ENCODE peak calls at places on chromosomes 11 and 22, in nine cellular contexts. Y is CD4-positive, CD25-positive, alpha-beta regulatory T cell; B is testis; S is pancreas; V is adrenal gland; P is tibial nerve; D is neural progenitor cell; I is IMR-90; Z is aorta. L is an unnamed sample.

GRCh38 chr11:96154802-96155520 is 188.0 kb downstream of the MAML2 start:
- DNase-seq in Y (no peak), B (peak; percentile 52), S (no peak), V (no peak), P (no peak), D (no peak), I (peak; percentile 80), Z (no peak), L (no peak)

GRCh38 chr22:37244114-37244921 is at the start of gene RAC2:
- DNase-seq in Y (peak; percentile 81), B (peak; percentile 50), S (no peak), V (peak; percentile 50), P (no peak), D (peak; percentile 47), I (peak; percentile 57), Z (peak; percentile 83), L (peak; percentile 41)

GRCh38 chr22:37690901-37691504 is 4.9 kb downstream of the NOL12 start:
- DNase-seq in Y (no peak), B (no peak), S (no peak), V (peak; percentile 83), P (no peak), D (no peak), I (no peak), Z (no peak), L (peak; percentile 74)

GRCh38 chr11:87529486-87529885 is 491.8 kb downstream of the TMEM135 start:
- DNase-seq in Y (no peak), B (no peak), S (no peak), V (no peak), P (no peak), D (no peak), I (no peak), Z (no peak), L (no peak)

GRCh38 chr11:69465236-69466000 is 16.0 kb upstream of the LINC01488 start:
- DNase-seq in Y (no peak), B (no peak), S (peak; percentile 69), V (no peak), P (no peak), D (no peak), I (no peak), Z (peak; percentile 68), L (no peak)

GRCh38 chr11:61787928-61788491 is 4.4 kb downstream of the TMEM258 start:
- DNase-seq in Y (no peak), B (peak; percentile 72), S (no peak), V (no peak), P (no peak), D (peak; percentile 79), I (peak; percentile 61), Z (no peak), L (no peak)

GRCh38 chr11:17776213-17776875 is 41.8 kb downstream of the KCNC1 start:
- DNase-seq in Y (no peak), B (no peak), S (no peak), V (no peak), P (no peak), D (no peak), I (no peak), Z (peak; percentile 53), L (no peak)

GRCh38 chr22:44941176-44941575 is 68.6 kb downstream of the PHF21B start:
- DNase-seq in Y (no peak), B (no peak), S (peak; percentile 45), V (no peak), P (no peak), D (peak; percentile 63), I (no peak), Z (no peak), L (no peak)

GRCh38 chr11:13897606-13898276 is 64.8 kb upstream of the SPON1 start:
- DNase-seq in Y (no peak), B (no peak), S (no peak), V (no peak), P (no peak), D (no peak), I (no peak), Z (no peak), L (no peak)

GRCh38 chr11:12005476-12005875 is 3.0 kb downstream of the DKK3 start:
- DNase-seq in Y (no peak), B (no peak), S (no peak), V (no peak), P (no peak), D (no peak), I (peak; percentile 89), Z (no peak), L (no peak)

GRCh38 chr11:19842505-19842904 is 129.9 kb downstream of the NAV2 start:
- DNase-seq in Y (no peak), B (no peak), S (no peak), V (no peak), P (no peak), D (no peak), I (no peak), Z (no peak), L (no peak)

GRCh38 chr22:44453441-44454112 is 44.5 kb downstream of the RTL6 start:
- DNase-seq in Y (no peak), B (peak; percentile 6), S (no peak), V (no peak), P (no peak), D (no peak), I (no peak), Z (no peak), L (no peak)

GRCh38 chr11:123187670-123188507 is 7.2 kb downstream of the CLMP start:
- DNase-seq in Y (no peak), B (no peak), S (no peak), V (no peak), P (no peak), D (peak; percentile 47), I (peak; percentile 63), Z (no peak), L (no peak)

GRCh38 chr11:45384711-45385241 is 98.6 kb upstream of the SYT13 start:
- DNase-seq in Y (no peak), B (no peak), S (no peak), V (no peak), P (no peak), D (peak; percentile 42), I (no peak), Z (peak; percentile 53), L (no peak)

GRCh38 chr11:18791175-18792065 is at the start of gene PTPN5:
- DNase-seq in Y (no peak), B (peak; percentile 42), S (peak; percentile 64), V (no peak), P (no peak), D (peak; percentile 83), I (no peak), Z (no peak), L (no peak)

GRCh38 chr11:65593518-65594414 is 1.8 kb downstream of the KCNK7 start:
- DNase-seq in Y (peak; percentile 28), B (peak; percentile 57), S (peak; percentile 75), V (no peak), P (no peak), D (peak; percentile 73), I (no peak), Z (peak; percentile 83), L (peak; percentile 84)

GRCh38 chr11:46362146-46363030 is 15.1 kb downstream of the DGKZ start:
- DNase-seq in Y (no peak), B (no peak), S (peak; percentile 81), V (no peak), P (no peak), D (no peak), I (no peak), Z (no peak), L (peak; percentile 41)

GRCh38 chr22:50684986-50685385 is 12.4 kb downstream of the SHANK3 start:
- DNase-seq in Y (no peak), B (peak; percentile 7), S (no peak), V (no peak), P (no peak), D (peak; percentile 1), I (peak; percentile 39), Z (peak; percentile 69), L (no peak)

GRCh38 chr11:44955019-44955738 is 4.5 kb upstream of the TP53I11 start:
- DNase-seq in Y (no peak), B (peak; percentile 31), S (no peak), V (peak; percentile 72), P (no peak), D (no peak), I (peak; percentile 92), Z (no peak), L (peak; percentile 55)

GRCh38 chr11:131154329-131154728 is 216.1 kb upstream of the NTM start:
- DNase-seq in Y (no peak), B (no peak), S (no peak), V (no peak), P (no peak), D (peak; percentile 13), I (no peak), Z (no peak), L (no peak)

GRCh38 chr11:66639066-66639813 is 737 bp downstream of the RBM4 start:
- DNase-seq in Y (peak; percentile 56), B (peak; percentile 58), S (no peak), V (peak; percentile 42), P (no peak), D (no peak), I (peak; percentile 42), Z (peak; percentile 78), L (no peak)
- H3K36me3 ChIP-seq in Y (peaks cover 45% of the 10 kb centered on the region), B (no peaks in the 10 kb centered on the region), S (peaks cover 16% of the 10 kb centered on the region), V (peaks cover 39% of the 10 kb centered on the region), P (peaks cover 20% of the 10 kb centered on the region), D (peaks cover 25% of the 10 kb centered on the region), I (peaks cover 25% of the 10 kb centered on the region), Z (peaks cover 8% of the 10 kb centered on the region), L (peaks cover 18% of the 10 kb centered on the region)

DNA sequence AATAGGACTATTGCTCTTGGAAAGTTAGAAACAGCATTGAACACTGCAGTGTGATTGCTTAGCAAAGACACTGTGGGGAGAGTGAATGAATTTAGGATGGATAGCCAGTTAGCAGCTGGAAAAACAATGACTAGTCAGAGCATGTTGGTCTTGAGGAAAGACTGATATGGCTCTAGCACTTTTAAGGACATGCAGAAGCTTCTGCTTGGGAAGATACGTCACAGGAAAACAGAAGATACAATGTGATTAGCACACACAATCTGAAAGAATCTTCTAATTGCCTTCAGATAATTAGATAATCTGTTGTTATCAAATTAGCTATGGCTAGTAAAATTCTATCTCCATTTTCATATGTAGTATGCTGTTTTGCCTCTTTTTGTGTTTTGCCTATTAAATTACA is 530.7 kb upstream of the CHORDC1 start:
- DNase-seq in Y (no peak), B (no peak), S (no peak), V (no peak), P (no peak), D (no peak), I (no peak), Z (no peak), L (no peak)
- H3K9me3 ChIP-seq in Y (peaks cover 3% of the 10 kb centered on the region), B (no peaks in the 10 kb centered on the region), S (no peaks in the 10 kb centered on the region), V (no peaks in the 10 kb centered on the region), P (no peaks in the 10 kb centered on the region), D (no peaks in the 10 kb centered on the region), I (peaks cover 2% of the 10 kb centered on the region), Z (no peaks in the 10 kb centered on the region), L (no peaks in the 10 kb centered on the region)

GRCh38 chr11:78420796-78421209 is 3.2 kb upstream of the GAB2 start:
- DNase-seq in Y (no peak), B (peak; percentile 50), S (peak; percentile 58), V (peak; percentile 56), P (peak; percentile 25), D (no peak), I (peak; percentile 85), Z (peak; percentile 91), L (no peak)
- H3K27ac ChIP-seq in Y (no peak overlapping the region), B (no peak overlapping the region), S (no peak overlapping the region), V (no peak overlapping the region), P (no peak overlapping the region), D (no peak overlapping the region), I (no peak overlapping the region), Z (peak overlapping the region; percentile 60), L (no peak overlapping the region)

DNA sequence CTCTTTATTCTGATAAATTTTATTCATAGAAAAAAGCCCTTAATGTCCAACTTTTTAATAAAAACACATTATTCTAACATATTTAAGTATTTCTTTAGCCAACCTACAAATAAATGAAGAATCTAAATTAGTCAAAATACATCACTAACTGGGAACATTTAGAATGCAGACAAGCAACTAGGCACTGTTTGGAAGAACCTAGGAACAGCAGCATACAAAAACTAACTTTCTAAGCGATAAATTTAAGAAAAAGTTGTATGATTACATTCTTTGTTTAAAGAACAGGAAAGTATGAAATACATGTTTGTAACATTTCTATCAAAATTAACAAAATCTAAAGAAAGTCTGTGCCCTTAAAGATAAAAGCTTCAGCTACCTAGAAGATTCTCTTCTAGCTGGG is 35.3 kb downstream of the PI4KA start:
- DNase-seq in Y (no peak), B (no peak), S (no peak), V (no peak), P (no peak), D (no peak), I (no peak), Z (no peak), L (no peak)
- H3K36me3 ChIP-seq in Y (peaks cover 48% of the 10 kb centered on the region), B (no peaks in the 10 kb centered on the region), S (peaks cover 12% of the 10 kb centered on the region), V (peaks cover 32% of the 10 kb centered on the region), P (peaks cover 6% of the 10 kb centered on the region), D (no peaks in the 10 kb centered on the region), I (peaks cover 16% of the 10 kb centered on the region), Z (peaks cover 2% of the 10 kb centered on the region), L (peaks cover 31% of the 10 kb centered on the region)

L was measured in gastrocnemius medialis.